ENCODE peak calls at places on chromosome 1, in ten cellular contexts. Z is upper lobe of right lung; E is fibroblast of pulmonary artery; I is effector memory CD4-positive, alpha-beta T cell; U is mucosa of descending colon; Y is body of pancreas; H is A673; F is DND-41; V is GM23248; S is sigmoid colon. A is an unnamed sample.

GRCh38 chr1:184820956-184821355 is 66.3 kb upstream of the EDEM3 start:
- DNase-seq in Z (no peak), E (no peak), I (no peak), U (no peak), Y (no peak), H (no peak), F (no peak), V (no peak), S (no peak), A (no peak)

GRCh38 chr1:37940299-37940947 is 6.4 kb downstream of the INPP5B start:
- DNase-seq in Z (peak), E (no peak), I (no peak), U (peak), Y (peak), H (no peak), F (no peak), V (no peak), S (no peak), A (no peak)

GRCh38 chr1:56284933-56285332 is 294.4 kb downstream of the PLPP3 start:
- DNase-seq in Z (no peak), E (peak), I (no peak), U (no peak), Y (peak), H (no peak), F (no peak), V (peak), S (peak), A (peak)

GRCh38 chr1:7253118-7253480 is 467.8 kb downstream of the CAMTA1 start:
- DNase-seq in Z (no peak), E (no peak), I (no peak), U (no peak), Y (no peak), H (no peak), F (no peak), V (peak), S (no peak), A (no peak)

GRCh38 chr1:84693009-84693408 is 2.7 kb upstream of the SSX2IP start:
- DNase-seq in Z (no peak), E (no peak), I (no peak), U (no peak), Y (no peak), H (no peak), F (peak), V (no peak), S (no peak), A (no peak)

GRCh38 chr1:156765664-156766063 is 1.7 kb upstream of the PRCC start:
- DNase-seq in Z (no peak), E (no peak), I (no peak), U (no peak), Y (no peak), H (no peak), F (no peak), V (no peak), S (no peak), A (no peak)

GRCh38 chr1:47175227-47175934 is 14.5 kb downstream of the PDZK1IP1 start:
- DNase-seq in Z (peak), E (peak), I (no peak), U (no peak), Y (peak), H (peak), F (peak), V (peak), S (no peak), A (peak)

GRCh38 chr1:37704966-37705365 is 12.7 kb downstream of the CDCA8 start:
- DNase-seq in Z (no peak), E (no peak), I (no peak), U (no peak), Y (no peak), H (no peak), F (no peak), V (peak), S (no peak), A (no peak)

GRCh38 chr1:43933386-43934278 is at the start of gene ARTN:
- DNase-seq in Z (peak), E (no peak), I (no peak), U (peak), Y (peak), H (peak), F (no peak), V (peak), S (no peak), A (no peak)

GRCh38 chr1:24185056-24185455 is 2.0 kb downstream of the IFNLR1 start:
- DNase-seq in Z (no peak), E (no peak), I (no peak), U (no peak), Y (no peak), H (no peak), F (no peak), V (no peak), S (no peak), A (no peak)

GRCh38 chr1:110150330-110151174 is at the start of gene SLC6A17:
- DNase-seq in Z (no peak), E (peak), I (no peak), U (no peak), Y (peak), H (peak), F (no peak), V (peak), S (peak), A (peak)

GRCh38 chr1:63367218-63368103 is at the start of gene ALG6:
- DNase-seq in Z (peak), E (peak), I (peak), U (peak), Y (peak), H (peak), F (peak), V (peak), S (peak), A (peak)

GRCh38 chr1:76154213-76154956 is 79.8 kb downstream of the ST6GALNAC3 start:
- DNase-seq in Z (peak), E (peak), I (peak), U (peak), Y (peak), H (peak), F (peak), V (peak), S (peak), A (peak)

GRCh38 chr1:226674892-226675719 is 64.0 kb downstream of the ITPKB start:
- DNase-seq in Z (no peak), E (no peak), I (peak), U (no peak), Y (no peak), H (no peak), F (peak), V (no peak), S (peak), A (no peak)

GRCh38 chr1:9196129-9197040 is 38.2 kb upstream of the H6PD start:
- DNase-seq in Z (peak), E (peak), I (peak), U (peak), Y (peak), H (peak), F (peak), V (peak), S (peak), A (peak)

GRCh38 chr1:92858564-92859399 is 26.9 kb downstream of the RPL5 start:
- DNase-seq in Z (no peak), E (peak), I (peak), U (no peak), Y (peak), H (peak), F (peak), V (peak), S (peak), A (peak)

GRCh38 chr1:211783897-211784296 is 46.7 kb downstream of the LPGAT1 start:
- DNase-seq in Z (no peak), E (no peak), I (no peak), U (no peak), Y (peak), H (no peak), F (no peak), V (no peak), S (no peak), A (no peak)

GRCh38 chr1:14421977-14422609 is 176.4 kb upstream of the KAZN start:
- DNase-seq in Z (no peak), E (no peak), I (no peak), U (no peak), Y (no peak), H (no peak), F (no peak), V (no peak), S (no peak), A (no peak)

GRCh38 chr1:180213401-180214177 is 16.5 kb upstream of the LHX4 start:
- DNase-seq in Z (peak), E (no peak), I (peak), U (no peak), Y (no peak), H (peak), F (peak), V (peak), S (peak), A (peak)

GRCh38 chr1:154352581-154353459 is 27.5 kb downstream of the ATP8B2 start:
- DNase-seq in Z (peak), E (peak), I (peak), U (peak), Y (peak), H (peak), F (peak), V (peak), S (no peak), A (peak)

GRCh38 chr1:89794406-89794805 is 26.4 kb upstream of the LRRC8D start:
- DNase-seq in Z (no peak), E (peak), I (no peak), U (no peak), Y (no peak), H (no peak), F (no peak), V (peak), S (no peak), A (no peak)

GRCh38 chr1:23601104-23601967 is 42.0 kb upstream of the ID3 start:
- DNase-seq in Z (no peak), E (no peak), I (no peak), U (no peak), Y (no peak), H (no peak), F (peak), V (no peak), S (no peak), A (no peak)

GRCh38 chr1:29260531-29260930 is 24.2 kb downstream of the PTPRU start:
- DNase-seq in Z (peak), E (no peak), I (no peak), U (no peak), Y (no peak), H (no peak), F (no peak), V (no peak), S (peak), A (no peak)

GRCh38 chr1:30927448-30927847 is 18.9 kb upstream of the SDC3 start:
- DNase-seq in Z (no peak), E (no peak), I (no peak), U (no peak), Y (no peak), H (no peak), F (no peak), V (no peak), S (no peak), A (no peak)

GRCh38 chr1:57296726-57297252 is 127.1 kb downstream of the DAB1 start:
- DNase-seq in Z (no peak), E (no peak), I (no peak), U (no peak), Y (no peak), H (no peak), F (no peak), V (no peak), S (no peak), A (no peak)

GRCh38 chr1:9388628-9389184 is 96.0 kb downstream of the SPSB1 start:
- DNase-seq in Z (no peak), E (peak), I (no peak), U (no peak), Y (no peak), H (no peak), F (no peak), V (peak), S (no peak), A (peak)

GRCh38 chr1:41498391-41498790 is 13.9 kb upstream of the EDN2 start:
- DNase-seq in Z (no peak), E (no peak), I (no peak), U (no peak), Y (no peak), H (no peak), F (no peak), V (peak), S (no peak), A (no peak)

GRCh38 chr1:207282496-207283380 is 38.7 kb upstream of the CD55 start:
- DNase-seq in Z (no peak), E (peak), I (no peak), U (peak), Y (no peak), H (no peak), F (no peak), V (no peak), S (no peak), A (no peak)

GRCh38 chr1:197915797-197916686 is 1.1 kb upstream of the LHX9 start:
- DNase-seq in Z (peak), E (peak), I (no peak), U (peak), Y (peak), H (peak), F (no peak), V (peak), S (no peak), A (peak)

GRCh38 chr1:40058097-40058452 is 17.5 kb downstream of the CAP1 start:
- DNase-seq in Z (no peak), E (no peak), I (no peak), U (no peak), Y (no peak), H (no peak), F (no peak), V (no peak), S (no peak), A (no peak)

GRCh38 chr1:153415850-153416570 is at the start of gene S100A7A:
- DNase-seq in Z (no peak), E (no peak), I (no peak), U (no peak), Y (no peak), H (no peak), F (no peak), V (no peak), S (no peak), A (no peak)

GRCh38 chr1:116875391-116875790 is 34.3 kb upstream of the PTGFRN start:
- DNase-seq in Z (no peak), E (no peak), I (no peak), U (no peak), Y (no peak), H (no peak), F (no peak), V (no peak), S (no peak), A (no peak)

GRCh38 chr1:1627842-1628655 is 3.9 kb upstream of the MMP23B start:
- DNase-seq in Z (peak), E (no peak), I (no peak), U (peak), Y (no peak), H (no peak), F (no peak), V (no peak), S (peak), A (no peak)
- H3K4me3 ChIP-seq in Z (no peak), E (no peak), I (no peak), U (no peak), Y (no peak), H (no peak), F (no peak), V (no peak), S (no peak), A (no peak)

GRCh38 chr1:176102700-176103244 is 104.3 kb downstream of the COP1 start:
- DNase-seq in Z (no peak), E (peak), I (no peak), U (no peak), Y (no peak), H (no peak), F (no peak), V (peak), S (no peak), A (peak)
- H3K4me3 ChIP-seq in Z (no peak), E (no peak), I (no peak), U (no peak), Y (no peak), H (no peak), F (no peak), V (no peak), S (no peak), A (no peak)

GRCh38 chr1:234279021-234279420 is 94.2 kb upstream of the COA6 start:
- DNase-seq in Z (no peak), E (no peak), I (no peak), U (no peak), Y (no peak), H (no peak), F (no peak), V (no peak), S (no peak), A (no peak)
- H3K4me3 ChIP-seq in Z (no peak), E (no peak), I (no peak), U (no peak), Y (no peak), H (no peak), F (no peak), V (no peak), S (no peak), A (no peak)

GRCh38 chr1:50418600-50419109 is 4.6 kb downstream of the DMRTA2 start:
- DNase-seq in Z (no peak), E (no peak), I (no peak), U (no peak), Y (no peak), H (no peak), F (no peak), V (peak), S (no peak), A (no peak)
- H3K4me3 ChIP-seq in Z (no peak), E (peak), I (no peak), U (no peak), Y (no peak), H (no peak), F (no peak), V (peak), S (peak), A (no peak)

DNA sequence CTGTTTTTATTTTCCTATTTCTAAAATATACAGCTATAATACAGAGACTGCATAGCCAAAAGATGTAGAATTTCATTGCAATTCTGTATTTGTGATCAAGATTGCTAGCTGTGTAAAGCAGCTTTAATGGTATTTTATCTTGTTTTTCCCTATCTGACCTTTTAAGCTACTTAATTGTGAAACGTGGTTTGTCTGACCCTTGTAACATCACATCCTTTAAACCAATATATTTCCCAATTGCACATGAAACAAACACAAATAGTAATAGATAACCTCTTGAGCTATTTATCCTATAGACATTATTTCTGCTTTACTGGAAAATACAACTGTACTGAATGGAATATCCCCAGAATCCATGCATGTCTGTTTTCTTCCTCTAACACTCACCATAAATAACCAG is 112.2 kb upstream of the PLPPR4 start:
- DNase-seq in Z (no peak), E (no peak), I (no peak), U (no peak), Y (no peak), H (no peak), F (no peak), V (no peak), S (no peak), A (no peak)
- H3K4me3 ChIP-seq in Z (no peak), E (no peak), I (no peak), U (no peak), Y (no peak), H (no peak), F (no peak), V (no peak), S (no peak), A (no peak)

DNA sequence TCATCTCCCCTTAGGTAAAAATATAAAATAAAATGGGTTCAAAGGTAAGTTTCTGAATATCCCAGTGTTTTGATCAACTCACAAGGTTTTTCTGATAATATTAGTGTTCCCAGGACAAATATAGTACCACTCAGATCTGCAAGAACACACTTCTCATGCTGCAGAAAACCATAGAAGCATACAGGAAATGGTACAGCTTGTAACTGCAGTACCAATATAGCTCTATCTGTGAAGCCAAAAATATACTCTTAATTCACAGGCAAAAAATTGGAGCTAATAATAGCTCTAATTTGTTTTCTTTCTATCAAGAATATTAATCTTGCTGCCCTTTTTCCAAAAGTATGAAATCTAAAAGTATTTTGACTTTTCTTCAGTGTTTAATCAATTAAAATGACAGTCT is 13.2 kb downstream of the VPS45 start:
- DNase-seq in Z (no peak), E (no peak), I (no peak), U (no peak), Y (no peak), H (no peak), F (no peak), V (no peak), S (no peak), A (no peak)
- H3K4me3 ChIP-seq in Z (no peak), E (no peak), I (no peak), U (no peak), Y (no peak), H (no peak), F (no peak), V (no peak), S (no peak), A (no peak)

GRCh38 chr1:158002630-158003408 is 9.4 kb downstream of the KIRREL1 start:
- DNase-seq in Z (no peak), E (peak), I (no peak), U (no peak), Y (no peak), H (peak), F (no peak), V (peak), S (no peak), A (no peak)
- H3K4me3 ChIP-seq in Z (no peak), E (no peak), I (no peak), U (no peak), Y (no peak), H (peak), F (no peak), V (peak), S (no peak), A (no peak)

DNA sequence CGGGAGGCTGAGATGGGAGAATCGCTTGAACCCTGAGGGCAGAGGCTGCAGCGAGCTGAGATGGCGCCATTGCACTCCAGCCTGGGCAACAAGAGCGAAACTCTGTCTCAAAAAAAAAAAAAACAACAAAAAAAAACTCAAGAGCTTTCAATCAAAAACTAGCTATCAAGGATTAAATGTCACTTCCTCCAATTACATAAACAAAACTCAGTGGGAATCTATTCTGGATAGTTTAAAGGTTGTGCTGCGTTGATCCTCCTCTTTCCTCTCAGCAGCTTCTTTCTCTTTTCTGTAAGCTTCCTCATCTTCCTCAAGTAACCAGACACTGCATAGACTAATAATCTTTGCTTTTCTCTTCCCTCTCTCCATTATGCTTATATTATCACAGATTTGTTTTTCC is 20.7 kb downstream of the EIF4G3 start:
- DNase-seq in Z (no peak), E (no peak), I (no peak), U (no peak), Y (no peak), H (no peak), F (no peak), V (no peak), S (no peak), A (no peak)
- H3K4me3 ChIP-seq in Z (no peak), E (no peak), I (no peak), U (no peak), Y (no peak), H (no peak), F (no peak), V (no peak), S (no peak), A (no peak)

A was measured in MG63.